ENCODE peak calls at places on chromosomes 2 and 18, in five cellular contexts. U, Z, H, J and N are unnamed samples.
A peak's percentile ranks its signal among the peaks of the same experiment; 100 is the strongest.

GRCh38 chr2:10868465-10869314 is 43.0 kb upstream of the KCNF1 start:
- DNase-seq in U (no peak), Z (no peak), H (no peak), J (no peak), N (no peak)

GRCh38 chr2:64610456-64610855 is 43.3 kb downstream of the SERTAD2 start:
- DNase-seq in U (no peak), Z (no peak), H (no peak), J (peak; percentile 8), N (no peak)

GRCh38 chr2:3102081-3102914 is 275.3 kb downstream of the EIPR1 start:
- DNase-seq in U (no peak), Z (no peak), H (no peak), J (no peak), N (peak; percentile 71)

GRCh38 chr18:49026501-49027378 is 76.0 kb upstream of the SMAD7 start:
- DNase-seq in U (no peak), Z (no peak), H (no peak), J (no peak), N (no peak)

GRCh38 chr2:40488927-40489677 is 37.2 kb upstream of the SLC8A1 start:
- DNase-seq in U (no peak), Z (no peak), H (no peak), J (no peak), N (no peak)

GRCh38 chr2:149020432-149020851 is 18.1 kb upstream of the LYPD6B start:
- DNase-seq in U (no peak), Z (peak; percentile 29), H (no peak), J (no peak), N (no peak)

GRCh38 chr2:117057021-117057420 is 757.5 kb upstream of the DDX18 start:
- DNase-seq in U (no peak), Z (no peak), H (no peak), J (no peak), N (no peak)

GRCh38 chr2:160460333-160460731 is 33.3 kb downstream of the RBMS1 start:
- DNase-seq in U (no peak), Z (no peak), H (no peak), J (no peak), N (no peak)

GRCh38 chr2:48134704-48135103 is 228.4 kb upstream of the FBXO11 start:
- DNase-seq in U (no peak), Z (no peak), H (no peak), J (no peak), N (no peak)

GRCh38 chr2:195563857-195564512 is 93.0 kb upstream of the SLC39A10 start:
- DNase-seq in U (no peak), Z (no peak), H (no peak), J (no peak), N (no peak)

GRCh38 chr18:45774065-45774521 is 50.1 kb downstream of the SLC14A1 start:
- DNase-seq in U (no peak), Z (no peak), H (no peak), J (no peak), N (no peak)

GRCh38 chr2:230870544-230871360 is 6.0 kb downstream of the ITM2C start:
- DNase-seq in U (no peak), Z (no peak), H (no peak), J (no peak), N (no peak)

GRCh38 chr2:48482313-48482712 is 47.6 kb upstream of the STON1 start:
- DNase-seq in U (no peak), Z (no peak), H (no peak), J (no peak), N (no peak)

GRCh38 chr2:10332402-10333246 is 29.9 kb downstream of the HPCAL1 start:
- DNase-seq in U (no peak), Z (no peak), H (peak; percentile 74), J (no peak), N (no peak)

GRCh38 chr2:103664690-103665089 is 902.9 kb downstream of the TMEM182 start:
- DNase-seq in U (no peak), Z (no peak), H (no peak), J (no peak), N (no peak)

GRCh38 chr18:29882620-29883019 is 1159.9 kb downstream of the DSC3 start:
- DNase-seq in U (no peak), Z (no peak), H (no peak), J (no peak), N (no peak)

GRCh38 chr2:128187032-128187654 is 96.1 kb downstream of the UGGT1 start:
- DNase-seq in U (no peak), Z (no peak), H (no peak), J (no peak), N (no peak)

GRCh38 chr18:9688036-9688741 is 19.9 kb upstream of the RAB31 start:
- DNase-seq in U (no peak), Z (no peak), H (no peak), J (no peak), N (no peak)

GRCh38 chr18:50006470-50007046 is 188.4 kb downstream of the MYO5B start:
- DNase-seq in U (no peak), Z (no peak), H (no peak), J (no peak), N (peak; percentile 13)

GRCh38 chr2:42147641-42148274 is 21.4 kb upstream of the EML4 start:
- DNase-seq in U (no peak), Z (no peak), H (no peak), J (no peak), N (peak; percentile 39)

GRCh38 chr18:37484893-37485834 is 80.4 kb downstream of the CELF4 start:
- DNase-seq in U (no peak), Z (no peak), H (no peak), J (peak; percentile 71), N (peak; percentile 17)

GRCh38 chr2:142307086-142307485 is 176.3 kb upstream of the LRP1B start:
- DNase-seq in U (no peak), Z (no peak), H (no peak), J (no peak), N (no peak)

GRCh38 chr2:19881866-19882265 is 19.9 kb downstream of the TTC32 start:
- DNase-seq in U (no peak), Z (no peak), H (no peak), J (no peak), N (no peak)

GRCh38 chr2:236694125-236694888 is 124.7 kb downstream of the ACKR3 start:
- DNase-seq in U (no peak), Z (no peak), H (peak; percentile 54), J (no peak), N (no peak)

GRCh38 chr2:137729305-137729704 is 235.0 kb upstream of the HNMT start:
- DNase-seq in U (no peak), Z (no peak), H (no peak), J (no peak), N (no peak)

GRCh38 chr2:180254872-180255271 is 247.8 kb upstream of the CWC22 start:
- DNase-seq in U (no peak), Z (no peak), H (no peak), J (no peak), N (no peak)

GRCh38 chr2:189285962-189286648 is 106.5 kb upstream of the COL5A2 start:
- DNase-seq in U (no peak), Z (no peak), H (no peak), J (no peak), N (no peak)

GRCh38 chr18:72871091-72871490 is 3.3 kb upstream of the NETO1 start:
- DNase-seq in U (no peak), Z (no peak), H (no peak), J (no peak), N (no peak)

GRCh38 chr2:74658516-74658915 is 4.5 kb downstream of the SEMA4F start:
- DNase-seq in U (no peak), Z (no peak), H (no peak), J (no peak), N (no peak)

GRCh38 chr2:121075641-121076500 is 209.1 kb downstream of the TFCP2L1 start:
- DNase-seq in U (no peak), Z (no peak), H (no peak), J (peak; percentile 81), N (no peak)

GRCh38 chr2:74552914-74553811 is 579 bp downstream of the LOXL3 start:
- DNase-seq in U (no peak), Z (no peak), H (no peak), J (peak; percentile 53), N (no peak)

GRCh38 chr18:55407191-55407590 is 180.8 kb downstream of the TCF4 start:
- DNase-seq in U (no peak), Z (no peak), H (no peak), J (no peak), N (no peak)
- H3K4me1 ChIP-seq in U (peaks cover 1% of the 10 kb centered on the region), Z (no peaks in the 10 kb centered on the region), H (no peaks in the 10 kb centered on the region), J (peaks cover 4% of the 10 kb centered on the region), N (peaks cover 2% of the 10 kb centered on the region)

GRCh38 chr2:229032596-229033234 is 238.4 kb downstream of the PID1 start:
- DNase-seq in U (no peak), Z (no peak), H (no peak), J (no peak), N (no peak)
- H3K9me3 ChIP-seq in U (no peaks in the 10 kb centered on the region), Z (no peaks in the 10 kb centered on the region), H (no peaks in the 10 kb centered on the region), J (no peaks in the 10 kb centered on the region), N (no peaks in the 10 kb centered on the region)

DNA sequence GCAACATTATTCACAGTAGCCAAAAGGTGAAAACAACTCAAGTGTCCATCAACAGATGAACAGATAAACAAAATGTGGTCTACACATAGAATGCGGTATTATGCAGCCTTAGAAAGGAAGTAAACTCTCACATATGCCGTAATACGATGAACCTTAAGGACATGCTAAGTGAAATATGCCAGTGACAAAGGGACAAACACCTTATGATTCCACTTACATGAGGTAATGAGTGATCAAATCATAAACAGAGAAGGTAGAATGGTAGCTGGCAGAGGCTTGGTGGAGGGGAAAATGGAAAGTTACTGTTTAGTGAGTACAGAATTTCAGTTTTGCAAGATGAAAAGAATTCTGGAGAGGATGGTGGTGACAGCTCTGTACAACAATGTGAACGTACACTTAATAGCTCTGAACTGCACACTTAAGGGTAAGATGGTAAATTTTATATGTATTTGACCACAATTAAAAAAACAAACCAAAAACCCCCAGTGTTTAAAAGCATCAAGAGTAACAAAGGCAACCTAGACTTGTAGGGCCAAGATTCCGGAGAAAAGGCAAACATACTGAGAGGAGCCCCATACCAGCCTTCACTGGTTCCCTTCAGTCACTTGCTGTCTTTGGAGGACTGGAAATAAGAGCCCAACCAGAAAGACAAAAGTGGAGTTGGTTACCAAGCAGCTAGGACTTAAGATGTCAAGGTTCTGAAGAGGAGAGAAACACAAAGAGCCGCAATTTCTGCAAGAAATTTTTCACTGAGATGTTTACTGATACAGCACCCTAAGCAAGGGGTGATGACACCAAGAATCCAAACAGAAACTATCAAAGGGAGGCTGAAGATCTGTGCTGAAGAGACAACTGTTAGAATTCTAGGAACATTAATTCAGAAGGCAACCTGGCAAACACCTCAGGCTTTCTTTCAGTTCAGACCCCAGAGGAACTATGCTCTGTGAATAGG is 61.3 kb downstream of the CUL3 start:
- DNase-seq in U (no peak), Z (peak; percentile 46), H (no peak), J (no peak), N (no peak)
- H3K4me1 ChIP-seq in U (peaks cover 2% of the 10 kb centered on the region), Z (peaks cover 96% of the 10 kb centered on the region), H (peaks cover 6% of the 10 kb centered on the region), J (peaks cover 15% of the 10 kb centered on the region), N (peaks cover 38% of the 10 kb centered on the region)

DNA sequence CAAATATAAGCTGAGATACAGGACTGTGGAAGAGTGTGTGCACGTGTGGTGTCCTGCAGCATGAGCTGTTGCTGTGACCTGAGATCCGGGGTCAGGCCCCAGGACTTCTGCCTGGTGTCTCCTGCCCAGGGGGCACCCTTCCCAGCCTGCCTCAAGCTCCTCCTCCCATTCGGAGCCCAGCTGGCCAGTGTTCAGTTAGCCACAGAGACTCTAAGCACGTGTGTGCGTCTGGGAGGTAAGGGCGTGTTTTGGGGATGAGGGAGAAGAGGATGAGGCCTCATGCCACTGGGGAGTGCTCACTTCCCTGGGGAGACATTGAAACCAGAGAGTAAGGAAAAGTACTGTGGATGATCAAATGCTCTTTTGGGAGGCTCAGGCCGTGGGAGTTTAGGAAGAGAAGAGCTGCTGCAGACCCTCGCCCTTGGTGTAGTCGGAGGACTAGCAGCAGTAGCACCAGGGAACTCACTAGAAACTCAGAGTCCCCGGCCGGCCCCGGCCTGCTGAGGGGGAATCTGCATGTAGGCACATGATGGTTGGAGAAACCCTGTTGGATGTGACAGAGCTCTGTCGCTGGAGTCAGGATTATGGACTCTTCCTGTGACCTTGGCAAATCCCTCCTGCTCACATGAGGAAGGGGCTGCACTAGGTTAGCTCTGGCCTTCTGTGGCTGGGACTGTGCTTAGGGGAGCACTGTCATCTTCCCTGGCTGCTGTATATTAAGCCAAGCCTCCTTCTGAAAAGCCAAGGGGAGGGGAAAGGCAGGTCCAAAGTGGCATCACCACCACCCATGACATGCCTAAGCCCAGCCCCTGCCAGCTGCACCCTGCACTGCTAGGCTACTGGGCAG is 231.1 kb downstream of the DYSF start:
- DNase-seq in U (no peak), Z (no peak), H (peak; percentile 75), J (peak; percentile 13), N (no peak)
- H3K9me3 ChIP-seq in U (no peaks in the 10 kb centered on the region), Z (no peaks in the 10 kb centered on the region), H (no peaks in the 10 kb centered on the region), J (no peaks in the 10 kb centered on the region), N (no peaks in the 10 kb centered on the region)